ENCODE peak calls at places on chromosomes 13 and 19, in eight cellular contexts. K is MCF 10A, D is tibial nerve, Z is fibroblast of pulmonary artery, N is cardiac muscle cell, U is upper lobe of right lung, W is D721Med, S is cardiac fibroblast. G is an unnamed sample.
A peak's percentile ranks its signal among the peaks of the same experiment; 100 is the strongest.

GRCh38 chr19:35236638-35237400 is 8.3 kb upstream of the FAM187B start:
- DNase-seq in D (no peak), S (no peak), K (peak; percentile 26), U (no peak), W (no peak), N (no peak), Z (no peak), G (peak; percentile 7)

GRCh38 chr13:39034085-39034484 is 3.8 kb downstream of the PROSER1 start:
- DNase-seq in Z (no peak), K (no peak), D (no peak), W (no peak), N (no peak), U (no peak), S (no peak), G (no peak)

GRCh38 chr13:52104624-52105023 is 24.2 kb downstream of the NEK5 start:
- DNase-seq in U (no peak), D (no peak), K (peak; percentile 44), W (no peak), S (peak; percentile 52), N (no peak), Z (peak; percentile 60), G (no peak)

GRCh38 chr19:7888145-7888825 is at the start of gene LRRC8E:
- DNase-seq in W (no peak), U (peak; percentile 90), S (peak; percentile 62), D (no peak), K (peak; percentile 83), N (peak; percentile 76), Z (peak; percentile 53), G (no peak)

GRCh38 chr19:6761053-6761676 is 6.1 kb downstream of the SH2D3A start:
- DNase-seq in U (no peak), W (no peak), N (no peak), D (no peak), Z (no peak), K (no peak), S (peak; percentile 39), G (no peak)

GRCh38 chr19:43934055-43934984 is 762 bp downstream of the ZNF45 start:
- DNase-seq in S (peak; percentile 10), N (peak; percentile 3), U (no peak), D (no peak), Z (no peak), K (peak; percentile 8), W (no peak), G (no peak)

GRCh38 chr19:11986754-11987153 is 21.9 kb downstream of the ZNF763 start:
- DNase-seq in Z (no peak), K (no peak), W (no peak), U (no peak), D (no peak), S (no peak), N (no peak), G (no peak)

GRCh38 chr19:58387338-58388174 is 487 bp downstream of the RPS5 start:
- DNase-seq in K (no peak), W (no peak), U (no peak), Z (no peak), N (no peak), D (no peak), S (no peak), G (no peak)

GRCh38 chr13:100542546-100543156 is 45.9 kb downstream of the GGACT start:
- DNase-seq in K (peak; percentile 52), D (no peak), U (no peak), W (no peak), S (peak; percentile 57), N (no peak), Z (peak; percentile 52), G (no peak)

GRCh38 chr19:16445238-16446107 is 26.3 kb downstream of the EPS15L1 start:
- DNase-seq in Z (no peak), W (no peak), U (no peak), S (peak; percentile 71), N (no peak), K (peak; percentile 18), D (no peak), G (no peak)

GRCh38 chr13:103859952-103860351 is 793.7 kb upstream of the SLC10A2 start:
- DNase-seq in Z (no peak), D (no peak), U (no peak), W (no peak), S (no peak), K (no peak), N (no peak), G (no peak)

GRCh38 chr19:57008432-57008831 is 111.4 kb upstream of the USP29 start:
- DNase-seq in N (no peak), S (no peak), Z (no peak), W (no peak), K (no peak), D (no peak), U (no peak), G (no peak)

GRCh38 chr13:90800082-90800746 is 547.3 kb upstream of the MIR17HG start:
- DNase-seq in K (no peak), U (peak; percentile 65), W (no peak), Z (peak; percentile 59), D (peak; percentile 61), N (no peak), S (peak; percentile 3), G (no peak)

GRCh38 chr19:15551183-15552004 is 43.1 kb downstream of the CYP4F22 start:
- DNase-seq in S (peak; percentile 27), D (no peak), N (no peak), K (no peak), Z (peak; percentile 13), W (no peak), U (peak; percentile 72), G (peak; percentile 69)

GRCh38 chr13:43364210-43365041 is 341.0 kb downstream of the DNAJC15 start:
- DNase-seq in U (no peak), D (no peak), K (no peak), W (no peak), N (no peak), S (peak; percentile 83), Z (peak; percentile 88), G (no peak)

GRCh38 chr13:101514695-101515275 is 62.3 kb downstream of the ITGBL1 start:
- DNase-seq in U (no peak), N (peak; percentile 64), Z (peak; percentile 76), S (peak; percentile 89), K (peak; percentile 78), D (peak; percentile 81), W (no peak), G (no peak)

GRCh38 chr13:49112782-49113525 is 107.2 kb upstream of the MLNR start:
- DNase-seq in Z (peak; percentile 26), S (peak; percentile 32), N (no peak), W (no peak), K (peak; percentile 38), D (no peak), U (no peak), G (no peak)

GRCh38 chr19:35955881-35956634 is 19.9 kb downstream of the LRFN3 start:
- DNase-seq in K (no peak), N (no peak), W (no peak), S (no peak), D (no peak), U (no peak), Z (no peak), G (no peak)

GRCh38 chr19:38838208-38838985 is 6.8 kb upstream of the ECH1 start:
- DNase-seq in D (no peak), S (no peak), N (no peak), W (no peak), K (peak; percentile 92), Z (no peak), U (no peak), G (no peak)

GRCh38 chr13:23667750-23668149 is 97.5 kb downstream of the TNFRSF19 start:
- DNase-seq in K (no peak), W (no peak), U (no peak), Z (no peak), D (no peak), S (no peak), N (no peak), G (no peak)
- TF ChIP-seq CTCF in K (peak; percentile 7), W (no peak), U (no peak), Z (no peak), D (no peak), S (no peak), N (no peak), G (no peak)

GRCh38 chr13:23805015-23805583 is 84.1 kb downstream of the MIPEP start:
- DNase-seq in S (no peak), N (no peak), W (no peak), U (no peak), D (no peak), K (no peak), Z (no peak), G (no peak)

GRCh38 chr13:23806874-23807522 is 82.2 kb downstream of the MIPEP start:
- DNase-seq in K (no peak), S (no peak), D (no peak), N (no peak), Z (no peak), U (no peak), W (no peak), G (no peak)

GRCh38 chr13:23811366-23812027 is 77.7 kb downstream of the MIPEP start:
- DNase-seq in W (no peak), S (no peak), K (no peak), D (no peak), N (no peak), Z (no peak), U (no peak), G (no peak)

GRCh38 chr13:23810842-23811241 is 78.4 kb downstream of the MIPEP start:
- DNase-seq in D (no peak), W (no peak), S (no peak), Z (no peak), U (no peak), K (no peak), N (peak; percentile 9), G (no peak)

DNA sequence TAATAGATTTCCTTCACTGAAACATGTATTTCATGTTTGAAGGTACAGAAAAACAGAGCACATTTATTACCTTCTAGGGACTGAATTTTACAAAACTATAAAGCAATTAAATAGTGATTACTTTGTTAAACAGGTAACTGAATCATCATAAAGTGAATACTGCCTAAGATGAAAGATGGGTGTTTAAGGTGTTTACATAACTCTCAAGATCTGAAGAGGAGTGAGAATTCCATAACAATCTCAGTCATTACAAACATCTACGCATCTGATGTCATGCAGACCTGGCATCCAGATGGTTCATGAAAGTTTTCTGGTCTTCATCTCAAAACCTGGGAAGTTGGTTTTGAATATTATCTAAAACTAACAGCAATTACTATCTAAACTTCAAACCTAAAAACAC is 80.4 kb downstream of the MIPEP start:
- DNase-seq in N (no peak), U (no peak), W (no peak), K (no peak), Z (no peak), S (no peak), D (no peak), G (no peak)
- TF ChIP-seq CTCF in N (no peak), U (no peak), W (no peak), K (no peak), Z (no peak), S (no peak), D (no peak), G (no peak)

GRCh38 chr19:23403581-23404324 is 8.5 kb upstream of the ZNF91 start:
- DNase-seq in K (no peak), W (no peak), S (no peak), Z (no peak), U (no peak), D (no peak), N (no peak), G (no peak)
- TF ChIP-seq CTCF in K (no peak), W (no peak), S (no peak), Z (no peak), U (no peak), D (peak; percentile 7), N (no peak), G (no peak)

DNA sequence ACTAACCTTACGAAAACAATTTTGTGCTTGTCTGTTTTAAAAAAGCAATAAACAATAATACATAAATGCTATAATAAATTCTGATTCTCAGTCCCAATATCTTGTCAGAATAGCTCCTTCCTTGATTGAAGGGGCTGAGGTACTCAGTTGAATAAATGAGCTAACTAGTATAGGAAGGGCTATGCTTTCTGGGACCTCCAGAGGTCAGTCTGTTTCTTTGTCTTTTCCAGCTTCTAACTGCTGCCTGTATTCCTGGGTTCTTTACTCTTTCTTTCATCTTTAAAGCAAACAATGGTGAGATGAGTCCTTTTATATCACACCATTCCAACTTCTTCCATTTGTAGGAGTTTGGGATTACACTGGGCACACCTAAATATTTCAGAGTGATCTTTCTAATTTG is 1297.0 kb upstream of the ATXN8OS start:
- DNase-seq in Z (no peak), N (peak; percentile 37), K (peak; percentile 14), U (no peak), W (no peak), D (no peak), S (no peak), G (no peak)
- TF ChIP-seq CTCF in Z (no peak), N (no peak), K (peak; percentile 24), U (no peak), W (peak; percentile 29), D (no peak), S (no peak), G (no peak)

G was measured in natural killer cell.